ENCODE peak calls at places on chromosomes 3 and 15, in nine cellular contexts. One of them, this sample, is unnamed.

GRCh38 chr3:169666079-169666436 is 2.5 kb upstream of the MECOM start:
- DNase-seq in CD8-positive, alpha-beta T cell: no peak
- DNase-seq in neural progenitor cell: peak; percentile 38
- DNase-seq in tibial artery: no peak
- DNase-seq in transverse colon: no peak
- DNase-seq in Peyer's patch: no peak
- DNase-seq in PC-3: no peak
- DNase-seq in gastrocnemius medialis: no peak
- DNase-seq in heart left ventricle: no peak
- DNase-seq in this sample: no peak

GRCh38 chr3:184155644-184156521 is 706 bp downstream of the DVL3 start:
- DNase-seq in CD8-positive, alpha-beta T cell: peak; percentile 19
- DNase-seq in neural progenitor cell: peak; percentile 62
- DNase-seq in tibial artery: peak; percentile 80
- DNase-seq in transverse colon: peak; percentile 49
- DNase-seq in Peyer's patch: no peak
- DNase-seq in PC-3: peak; percentile 33
- DNase-seq in gastrocnemius medialis: no peak
- DNase-seq in heart left ventricle: peak; percentile 56
- DNase-seq in this sample: peak; percentile 50

GRCh38 chr15:68687136-68687735 is 108.4 kb downstream of the CORO2B start:
- DNase-seq in CD8-positive, alpha-beta T cell: no peak
- DNase-seq in neural progenitor cell: no peak
- DNase-seq in tibial artery: peak; percentile 10
- DNase-seq in transverse colon: no peak
- DNase-seq in Peyer's patch: no peak
- DNase-seq in PC-3: no peak
- DNase-seq in gastrocnemius medialis: no peak
- DNase-seq in heart left ventricle: no peak
- DNase-seq in this sample: peak; percentile 9

GRCh38 chr3:58609990-58610389 is 32.8 kb upstream of the FAM107A start:
- DNase-seq in CD8-positive, alpha-beta T cell: no peak
- DNase-seq in neural progenitor cell: no peak
- DNase-seq in tibial artery: no peak
- DNase-seq in transverse colon: no peak
- DNase-seq in Peyer's patch: no peak
- DNase-seq in PC-3: peak; percentile 34
- DNase-seq in gastrocnemius medialis: no peak
- DNase-seq in heart left ventricle: no peak
- DNase-seq in this sample: no peak

GRCh38 chr3:23968467-23969184 is 23.5 kb downstream of the NR1D2 start:
- DNase-seq in CD8-positive, alpha-beta T cell: no peak
- DNase-seq in neural progenitor cell: no peak
- DNase-seq in tibial artery: no peak
- DNase-seq in transverse colon: no peak
- DNase-seq in Peyer's patch: no peak
- DNase-seq in PC-3: peak; percentile 73
- DNase-seq in gastrocnemius medialis: no peak
- DNase-seq in heart left ventricle: no peak
- DNase-seq in this sample: no peak

GRCh38 chr3:44375450-44375849 is 36.9 kb downstream of the TCAIM start:
- DNase-seq in CD8-positive, alpha-beta T cell: no peak
- DNase-seq in neural progenitor cell: no peak
- DNase-seq in tibial artery: no peak
- DNase-seq in transverse colon: no peak
- DNase-seq in Peyer's patch: no peak
- DNase-seq in PC-3: no peak
- DNase-seq in gastrocnemius medialis: no peak
- DNase-seq in heart left ventricle: no peak
- DNase-seq in this sample: no peak

GRCh38 chr3:23981955-23982354 is 36.9 kb downstream of the NR1D2 start:
- DNase-seq in CD8-positive, alpha-beta T cell: no peak
- DNase-seq in neural progenitor cell: no peak
- DNase-seq in tibial artery: no peak
- DNase-seq in transverse colon: no peak
- DNase-seq in Peyer's patch: no peak
- DNase-seq in PC-3: peak; percentile 23
- DNase-seq in gastrocnemius medialis: no peak
- DNase-seq in heart left ventricle: no peak
- DNase-seq in this sample: no peak

GRCh38 chr3:38528457-38528856 is 32.3 kb downstream of the EXOG start:
- DNase-seq in CD8-positive, alpha-beta T cell: no peak
- DNase-seq in neural progenitor cell: peak; percentile 70
- DNase-seq in tibial artery: no peak
- DNase-seq in transverse colon: no peak
- DNase-seq in Peyer's patch: no peak
- DNase-seq in PC-3: peak; percentile 19
- DNase-seq in gastrocnemius medialis: no peak
- DNase-seq in heart left ventricle: peak; percentile 63
- DNase-seq in this sample: no peak

GRCh38 chr15:62301993-62302665 is 137.0 kb upstream of the C2CD4B start:
- DNase-seq in CD8-positive, alpha-beta T cell: no peak
- DNase-seq in neural progenitor cell: no peak
- DNase-seq in tibial artery: no peak
- DNase-seq in transverse colon: no peak
- DNase-seq in Peyer's patch: no peak
- DNase-seq in PC-3: no peak
- DNase-seq in gastrocnemius medialis: no peak
- DNase-seq in heart left ventricle: no peak
- DNase-seq in this sample: no peak

GRCh38 chr15:80825361-80826030 is 46.3 kb downstream of the CEMIP start:
- DNase-seq in CD8-positive, alpha-beta T cell: no peak
- DNase-seq in neural progenitor cell: no peak
- DNase-seq in tibial artery: no peak
- DNase-seq in transverse colon: no peak
- DNase-seq in Peyer's patch: no peak
- DNase-seq in PC-3: no peak
- DNase-seq in gastrocnemius medialis: no peak
- DNase-seq in heart left ventricle: no peak
- DNase-seq in this sample: peak; percentile 30

GRCh38 chr3:46496745-46497555 is 826 bp upstream of the RTP3 start:
- DNase-seq in CD8-positive, alpha-beta T cell: peak; percentile 34
- DNase-seq in neural progenitor cell: peak; percentile 38
- DNase-seq in tibial artery: no peak
- DNase-seq in transverse colon: peak; percentile 52
- DNase-seq in Peyer's patch: no peak
- DNase-seq in PC-3: peak; percentile 45
- DNase-seq in gastrocnemius medialis: no peak
- DNase-seq in heart left ventricle: no peak
- DNase-seq in this sample: no peak

DNA sequence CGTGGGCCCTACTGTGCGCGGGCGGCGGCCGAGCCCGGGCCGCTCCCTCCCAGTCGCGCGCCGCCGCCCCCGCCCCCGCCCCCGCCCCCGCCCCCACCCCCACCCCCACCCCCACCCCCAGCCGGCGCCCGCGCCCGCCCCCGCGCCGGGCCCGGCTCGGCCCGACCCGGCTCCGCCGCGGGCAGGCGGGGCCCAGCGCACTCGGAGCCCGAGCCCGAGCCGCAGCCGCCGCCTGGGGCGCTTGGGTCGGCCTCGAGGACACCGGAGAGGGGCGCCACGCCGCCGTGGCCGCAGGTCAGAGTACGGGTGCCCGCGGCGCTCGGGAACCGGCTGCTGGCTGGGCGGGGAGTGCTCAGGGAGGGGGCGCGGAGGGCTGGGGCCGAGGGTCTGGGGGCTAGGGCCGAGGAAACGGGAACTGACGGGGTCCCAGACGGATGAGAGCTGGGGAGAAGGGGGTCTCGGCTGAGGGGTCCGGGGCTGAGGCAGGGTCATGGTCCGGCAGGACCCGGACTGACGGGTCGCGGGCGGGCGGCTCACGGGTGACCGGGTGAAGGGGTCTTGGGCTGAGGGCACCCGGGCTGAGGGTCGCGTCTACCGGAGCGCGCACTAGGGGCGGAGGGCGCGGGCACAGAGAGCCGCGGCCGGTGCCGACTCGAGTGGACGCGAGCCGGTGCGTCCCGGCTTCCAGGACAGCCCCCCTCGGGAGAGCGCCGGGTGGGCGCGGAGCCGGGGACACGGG is 974 bp upstream of the PPARG start:
- DNase-seq in CD8-positive, alpha-beta T cell: no peak
- DNase-seq in neural progenitor cell: peak; percentile 78
- DNase-seq in tibial artery: peak; percentile 65
- DNase-seq in transverse colon: peak; percentile 54
- DNase-seq in Peyer's patch: peak; percentile 85
- DNase-seq in PC-3: peak; percentile 63
- DNase-seq in gastrocnemius medialis: no peak
- DNase-seq in heart left ventricle: peak; percentile 74
- DNase-seq in this sample: peak; percentile 39
- H3K4me3 ChIP-seq in CD8-positive, alpha-beta T cell: no peak overlapping the region
- H3K4me3 ChIP-seq in neural progenitor cell: peak overlapping the region; percentile 73
- H3K4me3 ChIP-seq in tibial artery: peak overlapping the region; percentile 54
- H3K4me3 ChIP-seq in transverse colon: peak overlapping the region; percentile 82
- H3K4me3 ChIP-seq in Peyer's patch: peak overlapping the region; percentile 64
- H3K4me3 ChIP-seq in PC-3: peak overlapping the region; percentile 74
- H3K4me3 ChIP-seq in gastrocnemius medialis: peak overlapping the region; percentile 71
- H3K4me3 ChIP-seq in heart left ventricle: peak overlapping the region; percentile 85
- H3K4me3 ChIP-seq in this sample: peak overlapping the region; percentile 74

DNA sequence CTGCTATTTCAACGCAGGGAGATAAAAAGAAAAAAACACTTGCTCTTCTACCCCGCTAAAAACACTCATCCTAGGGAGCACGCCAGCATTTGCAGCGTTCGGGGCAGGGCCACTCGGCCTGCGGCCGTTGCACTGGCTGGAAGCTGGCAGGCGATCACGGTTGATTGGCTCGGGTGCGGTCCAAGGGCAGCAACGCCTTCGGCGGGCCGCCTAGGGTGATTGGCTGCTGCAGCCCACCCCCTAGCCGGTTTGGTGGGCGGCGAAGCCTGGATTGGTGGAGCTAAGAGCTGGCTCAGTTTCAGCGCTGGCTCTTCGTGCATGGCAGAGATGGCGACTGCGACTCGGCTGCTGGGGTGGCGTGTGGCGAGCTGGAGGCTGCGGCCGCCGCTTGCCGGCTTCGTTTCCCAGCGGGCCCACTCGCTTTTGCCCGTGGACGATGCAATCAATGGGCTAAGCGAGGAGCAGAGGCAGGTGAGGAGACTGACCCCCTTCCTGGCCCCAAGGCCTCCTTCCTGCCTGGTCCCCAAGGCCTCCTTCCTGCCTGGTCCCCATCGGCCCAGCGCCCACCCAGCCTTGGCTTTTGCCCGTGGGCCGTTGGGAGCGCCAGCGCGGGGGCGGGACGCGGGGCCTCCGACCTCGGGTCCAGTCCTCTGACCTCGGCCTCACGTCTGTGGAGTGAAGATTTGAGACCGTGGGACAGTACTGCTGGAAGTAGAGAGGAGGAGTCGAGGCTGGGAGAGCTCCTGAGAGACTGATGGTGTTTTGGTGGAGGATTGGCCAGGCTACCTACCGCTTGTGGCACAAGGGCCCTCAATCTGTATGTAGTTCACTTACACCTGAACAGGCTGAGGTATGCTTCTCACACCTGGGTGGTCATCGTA is at the start of gene IVD:
- DNase-seq in CD8-positive, alpha-beta T cell: peak; percentile 85
- DNase-seq in neural progenitor cell: peak; percentile 98
- DNase-seq in tibial artery: peak; percentile 98
- DNase-seq in transverse colon: peak; percentile 95
- DNase-seq in Peyer's patch: peak; percentile 95
- DNase-seq in PC-3: peak; percentile 98
- DNase-seq in gastrocnemius medialis: peak; percentile 94
- DNase-seq in heart left ventricle: peak; percentile 98
- DNase-seq in this sample: peak; percentile 98
- H3K27ac ChIP-seq in CD8-positive, alpha-beta T cell: peak within 1 kb of the TSS; percentile 67
- H3K27ac ChIP-seq in neural progenitor cell: no peak within 1 kb of the TSS
- H3K27ac ChIP-seq in tibial artery: peak within 1 kb of the TSS; percentile 84
- H3K27ac ChIP-seq in transverse colon: peak within 1 kb of the TSS; percentile 72
- H3K27ac ChIP-seq in Peyer's patch: peak within 1 kb of the TSS; percentile 54
- H3K27ac ChIP-seq in PC-3: peak within 1 kb of the TSS; percentile 55
- H3K27ac ChIP-seq in gastrocnemius medialis: peak within 1 kb of the TSS; percentile 74
- H3K27ac ChIP-seq in heart left ventricle: no peak within 1 kb of the TSS
- H3K27ac ChIP-seq in this sample: peak within 1 kb of the TSS; percentile 80

GRCh38 chr3:114155370-114155821 is 23.5 kb downstream of the DRD3 start:
- DNase-seq in CD8-positive, alpha-beta T cell: no peak
- DNase-seq in neural progenitor cell: peak; percentile 61
- DNase-seq in tibial artery: no peak
- DNase-seq in transverse colon: peak; percentile 9
- DNase-seq in Peyer's patch: no peak
- DNase-seq in PC-3: peak; percentile 54
- DNase-seq in gastrocnemius medialis: no peak
- DNase-seq in heart left ventricle: no peak
- DNase-seq in this sample: no peak
- TF ChIP-seq CTCF in CD8-positive, alpha-beta T cell: peak; percentile 23
- TF ChIP-seq CTCF in neural progenitor cell: peak; percentile 70
- TF ChIP-seq CTCF in tibial artery: no peak
- TF ChIP-seq CTCF in transverse colon: peak; percentile 16
- TF ChIP-seq CTCF in Peyer's patch: peak; percentile 24
- TF ChIP-seq CTCF in PC-3: peak; percentile 89
- TF ChIP-seq CTCF in gastrocnemius medialis: no peak
- TF ChIP-seq CTCF in heart left ventricle: peak; percentile 30
- TF ChIP-seq CTCF in this sample: peak; percentile 21

GRCh38 chr3:42191443-42191747 is 74.6 kb downstream of the CCK start:
- DNase-seq in CD8-positive, alpha-beta T cell: no peak
- DNase-seq in neural progenitor cell: no peak
- DNase-seq in tibial artery: no peak
- DNase-seq in transverse colon: no peak
- DNase-seq in Peyer's patch: no peak
- DNase-seq in PC-3: no peak
- DNase-seq in gastrocnemius medialis: no peak
- DNase-seq in heart left ventricle: no peak
- DNase-seq in this sample: no peak
- H3K4me3 ChIP-seq in CD8-positive, alpha-beta T cell: no peak overlapping the region
- H3K4me3 ChIP-seq in neural progenitor cell: no peak overlapping the region
- H3K4me3 ChIP-seq in tibial artery: no peak overlapping the region
- H3K4me3 ChIP-seq in transverse colon: no peak overlapping the region
- H3K4me3 ChIP-seq in Peyer's patch: no peak overlapping the region
- H3K4me3 ChIP-seq in PC-3: no peak overlapping the region
- H3K4me3 ChIP-seq in gastrocnemius medialis: no peak overlapping the region
- H3K4me3 ChIP-seq in heart left ventricle: no peak overlapping the region
- H3K4me3 ChIP-seq in this sample: no peak overlapping the region

DNA sequence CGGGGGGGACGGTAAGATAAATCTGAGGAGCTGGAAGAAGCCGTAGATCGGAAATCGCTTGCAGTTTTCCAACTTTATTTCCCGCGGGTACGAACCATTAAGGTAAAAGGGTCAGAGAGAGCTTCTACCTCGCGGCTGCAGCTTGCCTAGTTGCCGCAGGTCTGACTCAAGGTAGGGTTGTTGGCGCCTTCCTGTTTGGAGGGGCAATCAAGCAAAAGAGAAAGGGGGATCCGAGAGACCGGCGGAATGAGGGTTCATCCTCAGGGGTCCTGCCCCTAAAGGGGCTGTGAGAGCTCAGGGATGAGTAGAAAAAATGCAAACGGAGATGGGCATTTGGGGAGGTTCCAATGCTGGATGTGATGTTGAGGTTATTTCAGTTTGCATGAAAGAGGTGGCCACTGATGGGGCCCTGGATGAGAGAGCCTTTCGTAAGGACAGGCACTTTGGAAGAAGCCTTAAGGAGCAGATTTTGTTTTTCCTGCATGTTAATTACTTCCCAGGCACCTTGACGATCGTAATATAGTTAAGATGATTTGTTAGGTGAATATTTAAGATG is 265.4 kb downstream of the CGGBP1 start:
- DNase-seq in CD8-positive, alpha-beta T cell: no peak
- DNase-seq in neural progenitor cell: peak; percentile 1
- DNase-seq in tibial artery: no peak
- DNase-seq in transverse colon: no peak
- DNase-seq in Peyer's patch: no peak
- DNase-seq in PC-3: no peak
- DNase-seq in gastrocnemius medialis: no peak
- DNase-seq in heart left ventricle: no peak
- DNase-seq in this sample: no peak
- H3K27ac ChIP-seq in CD8-positive, alpha-beta T cell: no peak overlapping the region
- H3K27ac ChIP-seq in neural progenitor cell: no peak overlapping the region
- H3K27ac ChIP-seq in tibial artery: no peak overlapping the region
- H3K27ac ChIP-seq in transverse colon: no peak overlapping the region
- H3K27ac ChIP-seq in Peyer's patch: no peak overlapping the region
- H3K27ac ChIP-seq in PC-3: no peak overlapping the region
- H3K27ac ChIP-seq in gastrocnemius medialis: peak overlapping the region; percentile 48
- H3K27ac ChIP-seq in heart left ventricle: no peak overlapping the region
- H3K27ac ChIP-seq in this sample: no peak overlapping the region

This sample was measured in psoas muscle.